ENCODE peak calls at places on chromosomes 11 and 22, in seven cellular contexts. W is ovary; L is left lung; U is tibial artery; O is heart right ventricle; H is left ventricle myocardium inferior; Z is CD4-positive, alpha-beta T cell. J is an unnamed sample. For H3K27me3, the result is how much of the 10 kb centered on the place peaks cover.

GRCh38 chr22:32557424-32557823 is 82.8 kb downstream of the FBXO7 start:
- DNase-seq in Z (no peak), W (no peak), L (no peak), U (no peak), O (no peak), H (no peak), J (no peak)

GRCh38 chr11:88175707-88176066 is 444 bp upstream of the RAB38 start:
- DNase-seq in O (no peak), Z (no peak), U (no peak), W (no peak), H (no peak), L (no peak), J (no peak)

GRCh38 chr11:130037058-130037457 is 32.6 kb upstream of the APLP2 start:
- DNase-seq in U (no peak), O (no peak), L (no peak), Z (no peak), W (no peak), H (no peak), J (peak)

GRCh38 chr22:44520695-44521094 is 22.7 kb upstream of the RTL6 start:
- DNase-seq in O (no peak), H (no peak), Z (no peak), L (no peak), W (no peak), U (peak), J (no peak)

GRCh38 chr11:100536979-100537378 is 150.1 kb upstream of the ARHGAP42 start:
- DNase-seq in Z (no peak), U (no peak), L (no peak), W (no peak), O (no peak), H (no peak), J (no peak)

GRCh38 chr11:42225664-42226063 is 766.2 kb upstream of the LRRC4C start:
- DNase-seq in H (no peak), U (no peak), O (no peak), L (no peak), Z (no peak), W (no peak), J (no peak)

GRCh38 chr22:46574993-46575914 is 37.8 kb upstream of the CELSR1 start:
- DNase-seq in W (no peak), L (peak), U (no peak), O (peak), Z (no peak), H (peak), J (no peak)

GRCh38 chr22:38830026-38830844 is 13.6 kb downstream of the NPTXR start:
- DNase-seq in H (no peak), L (no peak), Z (no peak), O (no peak), W (no peak), U (no peak), J (no peak)

GRCh38 chr11:116853461-116854073 is 16.1 kb upstream of the APOA1 start:
- DNase-seq in W (no peak), O (no peak), U (no peak), Z (peak), L (no peak), H (no peak), J (peak)

GRCh38 chr11:7536102-7536501 is 22.3 kb downstream of the PPFIBP2 start:
- DNase-seq in W (no peak), H (no peak), L (no peak), U (no peak), Z (no peak), O (no peak), J (no peak)

GRCh38 chr22:37684803-37685615 is 1.1 kb upstream of the NOL12 start:
- DNase-seq in L (no peak), U (no peak), H (no peak), Z (no peak), O (no peak), W (no peak), J (no peak)

GRCh38 chr22:24805790-24806662 is at the start of gene SGSM1:
- DNase-seq in H (peak), U (peak), O (peak), Z (peak), W (peak), L (peak), J (no peak)

GRCh38 chr22:43879901-43880742 is 11.7 kb downstream of the PNPLA5 start:
- DNase-seq in O (no peak), U (no peak), Z (no peak), H (no peak), L (peak), W (peak), J (no peak)

GRCh38 chr11:120324932-120325810 is at the start of gene TLCD5:
- DNase-seq in W (peak), Z (peak), H (peak), O (peak), L (peak), U (peak), J (no peak)

GRCh38 chr11:77710358-77710757 is 72.8 kb upstream of the CLNS1A start:
- DNase-seq in Z (no peak), L (no peak), W (no peak), U (no peak), H (no peak), O (no peak), J (peak)

GRCh38 chr11:95985174-95985808 is 61.4 kb upstream of the MTMR2 start:
- DNase-seq in L (no peak), Z (no peak), U (no peak), W (no peak), H (no peak), O (no peak), J (no peak)

GRCh38 chr22:49825944-49826602 is 1.6 kb downstream of the BRD1 start:
- DNase-seq in L (no peak), U (no peak), O (no peak), Z (peak), H (no peak), W (no peak), J (no peak)

GRCh38 chr11:6747097-6747662 is 24.6 kb downstream of the OR2AG2 start:
- DNase-seq in O (no peak), U (no peak), Z (no peak), H (no peak), W (no peak), L (no peak), J (no peak)

GRCh38 chr11:70319694-70320093 is 49.2 kb downstream of the PPFIA1 start:
- DNase-seq in U (no peak), L (no peak), O (no peak), H (peak), W (no peak), Z (no peak), J (no peak)

GRCh38 chr11:86398106-86398505 is 23.4 kb downstream of the CCDC81 start:
- DNase-seq in W (no peak), U (no peak), Z (no peak), L (no peak), O (no peak), H (no peak), J (no peak)

GRCh38 chr11:85440273-85440672 is 186.9 kb downstream of the DLG2 start:
- DNase-seq in H (no peak), U (no peak), O (no peak), L (no peak), Z (no peak), W (no peak), J (no peak)

GRCh38 chr11:74932169-74932568 is 16.7 kb downstream of the XRRA1 start:
- DNase-seq in Z (no peak), W (no peak), L (no peak), U (no peak), O (no peak), H (no peak), J (no peak)

GRCh38 chr11:43619863-43620505 is 60.6 kb upstream of the HSD17B12 start:
- DNase-seq in W (no peak), L (no peak), H (no peak), O (no peak), Z (no peak), U (no peak), J (no peak)

GRCh38 chr22:37804502-37804885 is 3.2 kb upstream of the GCAT start:
- DNase-seq in U (no peak), W (no peak), O (peak), H (no peak), L (no peak), Z (no peak), J (no peak)

GRCh38 chr11:32003335-32003734 is 87.5 kb upstream of the RCN1 start:
- DNase-seq in U (no peak), O (no peak), H (no peak), L (no peak), W (no peak), Z (no peak), J (no peak)

GRCh38 chr22:18954941-18955571 is 19.0 kb upstream of the PRODH start:
- DNase-seq in L (peak), O (no peak), W (no peak), Z (no peak), U (peak), H (no peak), J (no peak)

GRCh38 chr11:75523189-75523588 is 2.6 kb downstream of the GDPD5 start:
- DNase-seq in W (no peak), L (no peak), U (no peak), H (no peak), Z (no peak), O (no peak), J (no peak)

GRCh38 chr22:37059876-37060449 is 8.4 kb downstream of the KCTD17 start:
- DNase-seq in H (no peak), L (no peak), W (no peak), Z (peak), O (peak), U (no peak), J (no peak)

DNA sequence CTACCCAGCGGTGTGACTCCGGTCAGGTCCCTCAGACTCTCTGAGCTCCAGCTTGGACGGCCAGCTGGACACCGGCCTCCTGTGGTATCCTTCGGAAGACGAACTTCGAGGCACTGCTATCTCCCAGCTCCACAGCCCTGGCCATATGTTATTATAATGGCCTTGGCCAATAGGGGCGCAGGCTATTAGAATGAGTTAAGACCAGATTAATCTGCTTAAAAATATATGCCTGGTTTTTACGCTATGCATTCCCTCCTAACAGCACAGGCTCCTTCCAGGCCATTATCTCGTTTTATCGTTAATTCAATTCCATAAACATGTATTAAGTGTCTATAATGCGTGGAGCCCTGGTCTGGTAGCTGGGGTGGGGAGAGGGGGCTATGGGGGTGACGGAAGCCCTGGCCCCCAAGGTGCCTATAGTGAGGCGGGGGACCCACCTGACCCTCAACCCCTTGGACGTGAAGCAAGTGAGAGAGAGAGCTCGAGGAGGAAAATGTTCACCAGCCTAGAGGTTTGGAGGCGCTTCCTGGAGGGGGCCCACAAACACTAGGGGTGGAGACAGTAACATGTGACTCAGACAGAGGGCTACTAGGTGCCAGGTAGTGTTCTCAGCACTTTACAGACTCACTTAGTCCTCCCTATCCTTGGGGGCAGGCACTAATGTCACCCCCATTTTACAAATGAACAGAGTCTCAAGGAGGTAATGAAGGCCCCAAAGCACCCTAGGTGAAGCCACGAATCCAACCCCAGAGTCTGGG is 37.5 kb upstream of the TCF20 start:
- DNase-seq in W (no peak), L (no peak), Z (no peak), H (no peak), U (no peak), O (no peak), J (no peak)
- H3K27me3 ChIP-seq in W (under half), L (under half), Z (under half), H (half or more), U (under half), O (under half), J (under half)

GRCh38 chr11:20201231-20201630 is 41.0 kb upstream of the DBX1 start:
- DNase-seq in L (no peak), U (no peak), W (no peak), H (no peak), Z (no peak), O (no peak), J (no peak)

GRCh38 chr11:20203836-20204235 is 43.6 kb upstream of the DBX1 start:
- DNase-seq in U (no peak), O (no peak), H (no peak), L (no peak), W (no peak), Z (no peak), J (no peak)

GRCh38 chr11:20207781-20208621 is 47.7 kb upstream of the DBX1 start:
- DNase-seq in O (no peak), U (no peak), L (peak), W (no peak), Z (no peak), H (no peak), J (no peak)

GRCh38 chr11:20208622-20209090 is 48.4 kb upstream of the DBX1 start:
- DNase-seq in O (no peak), U (no peak), H (no peak), L (no peak), Z (no peak), W (no peak), J (no peak)

GRCh38 chr11:20205807-20206206 is 45.5 kb upstream of the DBX1 start:
- DNase-seq in Z (no peak), U (no peak), W (no peak), H (no peak), O (no peak), L (no peak), J (no peak)
- H3K27me3 ChIP-seq in Z (half or more), U (under half), W (under half), H (half or more), O (half or more), L (half or more), J (under half)

DNA sequence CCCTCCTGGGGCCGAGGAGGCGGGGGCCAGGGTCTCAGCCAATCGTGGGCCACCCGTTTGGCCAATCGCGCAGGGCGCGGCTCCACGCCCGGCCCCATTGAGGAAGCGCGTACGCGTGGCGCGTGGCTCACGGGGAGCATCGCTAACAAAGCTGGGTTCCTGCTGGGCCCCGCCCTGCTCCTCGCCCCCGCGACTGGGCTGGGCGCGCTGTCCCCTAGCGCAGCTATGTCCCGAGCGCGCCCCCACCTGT is 614 bp upstream of the ASCL2 start:
- DNase-seq in L (peak), O (peak), H (peak), W (peak), U (peak), Z (no peak), J (no peak)
- H3K27me3 ChIP-seq in L (under half), O (half or more), H (half or more), W (under half), U (under half), Z (under half), J (half or more)

GRCh38 chr22:39992088-39992826 is 2.5 kb upstream of the FAM83F start:
- DNase-seq in W (no peak), U (no peak), Z (no peak), O (no peak), H (no peak), L (no peak), J (no peak)
- H3K27me3 ChIP-seq in W (under half), U (under half), Z (under half), O (half or more), H (under half), L (half or more), J (under half)

J was measured in kidney epithelial cell.